ENCODE peak calls at places on chromosomes 11 and 22, in five cellular contexts. D, Z, P, L and C are unnamed samples.

GRCh38 chr11:57324154-57324885 is 432 bp downstream of the TNKS1BP1 start:
- DNase-seq in D (no peak), Z (peak), P (no peak), L (peak), C (no peak)

GRCh38 chr11:78931891-78932290 is 357.2 kb upstream of the NARS2 start:
- DNase-seq in D (no peak), Z (no peak), P (no peak), L (no peak), C (no peak)

GRCh38 chr22:49951001-49951677 is 9.4 kb upstream of the PIM3 start:
- DNase-seq in D (no peak), Z (no peak), P (no peak), L (no peak), C (no peak)

GRCh38 chr11:83608571-83608970 is 322.4 kb upstream of the CCDC90B start:
- DNase-seq in D (no peak), Z (no peak), P (no peak), L (no peak), C (no peak)

GRCh38 chr22:26994801-26995200 is 337.4 kb downstream of the MIAT start:
- DNase-seq in D (no peak), Z (no peak), P (no peak), L (no peak), C (no peak)

GRCh38 chr22:17167486-17167885 is 8.4 kb upstream of the HDHD5 start:
- DNase-seq in D (no peak), Z (no peak), P (no peak), L (no peak), C (no peak)

GRCh38 chr22:36344106-36344827 is 43.5 kb downstream of the MYH9 start:
- DNase-seq in D (no peak), Z (no peak), P (no peak), L (no peak), C (no peak)

GRCh38 chr11:8206251-8207079 is 37.6 kb upstream of the RIC3 start:
- DNase-seq in D (no peak), Z (peak), P (no peak), L (peak), C (no peak)

GRCh38 chr11:2762451-2762850 is 62.7 kb upstream of the KCNQ1OT1 start:
- DNase-seq in D (no peak), Z (peak), P (no peak), L (no peak), C (no peak)

GRCh38 chr11:15558513-15559181 is 443.9 kb downstream of the INSC start:
- DNase-seq in D (no peak), Z (no peak), P (no peak), L (no peak), C (no peak)

GRCh38 chr11:113618360-113618759 is 87.7 kb downstream of the TMPRSS5 start:
- DNase-seq in D (no peak), Z (no peak), P (no peak), L (no peak), C (no peak)

GRCh38 chr11:121466063-121466794 is 13.5 kb upstream of the SORL1-AS1 start:
- DNase-seq in D (peak), Z (peak), P (no peak), L (peak), C (peak)

GRCh38 chr22:36737776-36738175 is 34.2 kb upstream of the CACNG2 start:
- DNase-seq in D (no peak), Z (no peak), P (no peak), L (no peak), C (no peak)

GRCh38 chr11:27234043-27234668 is 128.9 kb downstream of the CCDC34 start:
- DNase-seq in D (peak), Z (no peak), P (peak), L (peak), C (no peak)

GRCh38 chr11:120805960-120806555 is 217.8 kb upstream of the TBCEL start:
- DNase-seq in D (no peak), Z (no peak), P (no peak), L (no peak), C (no peak)

GRCh38 chr11:28674432-28675076 is 566.4 kb downstream of the METTL15 start:
- DNase-seq in D (no peak), Z (peak), P (no peak), L (peak), C (peak)

GRCh38 chr11:86176165-86176884 is 68.2 kb upstream of the EED start:
- DNase-seq in D (peak), Z (no peak), P (no peak), L (peak), C (no peak)

GRCh38 chr22:44659140-44659539 is 42.9 kb upstream of the PRR5 start:
- DNase-seq in D (no peak), Z (no peak), P (no peak), L (no peak), C (no peak)

GRCh38 chr11:1547467-1548098 is 24.5 kb downstream of the DUSP8 start:
- DNase-seq in D (no peak), Z (peak), P (no peak), L (no peak), C (no peak)

GRCh38 chr22:17213976-17214375 is 5.3 kb downstream of the ADA2 start:
- DNase-seq in D (peak), Z (peak), P (no peak), L (peak), C (peak)

GRCh38 chr11:47161134-47161854 is 15.4 kb downstream of the ARFGAP2 start:
- DNase-seq in D (peak), Z (peak), P (no peak), L (peak), C (no peak)

GRCh38 chr11:68077617-68078592 is 39.1 kb downstream of the TCIRG1 start:
- DNase-seq in D (no peak), Z (no peak), P (peak), L (no peak), C (no peak)

GRCh38 chr11:69049490-69049867 is 747 bp downstream of the TPCN2 start:
- DNase-seq in D (no peak), Z (no peak), P (no peak), L (peak), C (no peak)

GRCh38 chr11:95230054-95231034 is 658 bp downstream of the SESN3 start:
- DNase-seq in D (no peak), Z (peak), P (no peak), L (no peak), C (no peak)

GRCh38 chr11:75082601-75083216 is 14.0 kb downstream of the OR2AT4 start:
- DNase-seq in D (no peak), Z (no peak), P (no peak), L (peak), C (no peak)

GRCh38 chr11:659532-660085 is 22.5 kb downstream of the DRD4 start:
- DNase-seq in D (no peak), Z (no peak), P (no peak), L (no peak), C (no peak)

GRCh38 chr22:18968011-18968749 is 32.1 kb upstream of the PRODH start:
- DNase-seq in D (no peak), Z (peak), P (no peak), L (peak), C (no peak)

GRCh38 chr22:26214466-26214865 is 45.2 kb downstream of the SEZ6L start:
- DNase-seq in D (no peak), Z (no peak), P (no peak), L (no peak), C (no peak)

GRCh38 chr11:112977620-112978212 is 16.5 kb downstream of the NCAM1 start:
- DNase-seq in D (no peak), Z (no peak), P (no peak), L (peak), C (no peak)

GRCh38 chr11:95152878-95153856 is 63.5 kb downstream of the ENDOD1 start:
- DNase-seq in D (no peak), Z (no peak), P (peak), L (peak), C (no peak)

GRCh38 chr11:18633256-18634139 is 644 bp downstream of the SPTY2D1 start:
- DNase-seq in D (no peak), Z (no peak), P (peak), L (peak), C (no peak)

GRCh38 chr11:67032830-67033555 is 10.1 kb downstream of the SYT12 start:
- DNase-seq in D (no peak), Z (no peak), P (no peak), L (no peak), C (no peak)

GRCh38 chr22:38924197-38924952 is 33.0 kb upstream of the APOBEC3A start:
- DNase-seq in D (peak), Z (no peak), P (no peak), L (peak), C (peak)

GRCh38 chr22:40325315-40325714 is 21.0 kb upstream of the ADSL start:
- DNase-seq in D (no peak), Z (no peak), P (no peak), L (no peak), C (no peak)

GRCh38 chr11:3825473-3826154 is 15.1 kb downstream of the RHOG start:
- DNase-seq in D (no peak), Z (no peak), P (no peak), L (peak), C (no peak)

GRCh38 chr11:64545605-64546004 is 45.4 kb upstream of the SLC22A12 start:
- DNase-seq in D (no peak), Z (no peak), P (no peak), L (no peak), C (peak)

GRCh38 chr11:109071712-109072524 is 350.1 kb upstream of the C11orf87 start:
- DNase-seq in D (no peak), Z (no peak), P (no peak), L (no peak), C (no peak)

GRCh38 chr11:95593101-95593500 is 196.5 kb downstream of the FAM76B start:
- DNase-seq in D (no peak), Z (no peak), P (no peak), L (no peak), C (no peak)

GRCh38 chr11:133929401-133930052 is 27.2 kb downstream of the IGSF9B start:
- DNase-seq in D (no peak), Z (no peak), P (no peak), L (no peak), C (no peak)

GRCh38 chr11:133928628-133929059 is 28.1 kb downstream of the IGSF9B start:
- DNase-seq in D (no peak), Z (no peak), P (no peak), L (no peak), C (no peak)

GRCh38 chr11:133930053-133930766 is 26.6 kb downstream of the IGSF9B start:
- DNase-seq in D (no peak), Z (no peak), P (no peak), L (no peak), C (no peak)

GRCh38 chr11:133931449-133932060 is 25.2 kb downstream of the IGSF9B start:
- DNase-seq in D (no peak), Z (no peak), P (no peak), L (no peak), C (no peak)

GRCh38 chr11:133930767-133931448 is 25.9 kb downstream of the IGSF9B start:
- DNase-seq in D (peak), Z (peak), P (no peak), L (peak), C (no peak)
- TF ChIP-seq SIN3A in D (no peak), Z (no peak), P (no peak), L (no peak), C (no peak)

GRCh38 chr11:76701701-76702100 is 31.2 kb upstream of the LRRC32 start:
- DNase-seq in D (no peak), Z (no peak), P (no peak), L (peak), C (no peak)
- TF ChIP-seq ATF3 in D (no peak), Z (no peak), P (no peak), L (no peak), C (no peak)

GRCh38 chr22:46626911-46627805 is 7.0 kb downstream of the GRAMD4 start:
- DNase-seq in D (no peak), Z (peak), P (no peak), L (peak), C (no peak)
- TF ChIP-seq JUND in D (no peak), Z (no peak), P (no peak), L (no peak), C (no peak)

GRCh38 chr11:118715245-118715807 is 35.9 kb upstream of the TREH start:
- DNase-seq in D (no peak), Z (peak), P (no peak), L (peak), C (no peak)

GRCh38 chr11:118714816-118715215 is 35.4 kb upstream of the TREH start:
- DNase-seq in D (no peak), Z (no peak), P (no peak), L (peak), C (no peak)

DNA sequence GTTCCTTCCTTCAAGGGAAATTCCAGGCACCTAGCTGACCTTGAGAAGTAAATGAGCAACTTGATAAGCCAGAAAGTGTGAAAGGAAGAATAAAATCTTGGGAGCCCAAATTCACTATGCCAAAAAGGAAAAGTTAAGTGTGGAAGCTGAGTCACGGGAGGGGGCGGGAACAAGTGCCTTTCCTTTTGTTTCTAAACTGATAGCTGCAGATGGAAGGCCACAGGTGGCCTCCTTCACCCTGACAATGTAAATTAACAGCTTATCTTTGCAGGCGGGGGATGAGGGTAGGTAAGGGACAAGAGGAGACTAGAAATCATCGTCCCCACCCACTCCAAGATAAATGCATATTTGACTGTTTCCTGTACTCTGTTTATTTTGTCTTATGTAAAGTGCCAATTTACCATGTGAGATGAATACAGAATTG is 36.4 kb upstream of the TREH start:
- DNase-seq in D (no peak), Z (peak), P (no peak), L (peak), C (no peak)
- TF ChIP-seq SIN3A in D (no peak), Z (no peak), P (no peak), L (no peak), C (no peak)

DNA sequence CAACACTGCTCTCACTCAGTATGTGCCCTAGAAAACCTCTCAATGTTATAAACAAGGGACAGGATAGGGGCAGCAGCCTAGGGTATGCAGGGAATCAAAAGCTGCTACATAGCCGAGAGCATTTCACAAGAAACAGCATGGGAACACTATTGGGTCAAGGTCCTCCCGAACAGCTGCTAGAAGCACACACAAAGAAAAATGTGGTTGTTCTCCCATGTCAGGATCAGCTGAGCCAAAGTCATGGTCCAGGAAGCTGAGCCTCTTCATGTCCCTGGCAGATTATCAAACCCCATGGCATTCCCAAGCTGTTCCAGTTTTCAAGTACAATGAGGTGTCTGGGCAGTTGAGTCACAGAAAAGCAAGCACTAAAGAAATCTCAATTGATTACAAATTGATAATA is 21.0 kb upstream of the GDPD4 start:
- DNase-seq in D (no peak), Z (no peak), P (no peak), L (no peak), C (no peak)
- TF ChIP-seq ATF3 in D (no peak), Z (no peak), P (no peak), L (no peak), C (no peak)

GRCh38 chr11:10847960-10848860 is 9.6 kb downstream of the ZBED5 start:
- DNase-seq in D (no peak), Z (no peak), P (no peak), L (no peak), C (no peak)

GRCh38 chr11:10844364-10844763 is 13.5 kb downstream of the ZBED5 start:
- DNase-seq in D (no peak), Z (no peak), P (no peak), L (no peak), C (no peak)

GRCh38 chr11:10844816-10845215 is 13.0 kb downstream of the ZBED5 start:
- DNase-seq in D (no peak), Z (no peak), P (no peak), L (no peak), C (no peak)

GRCh38 chr11:10845589-10845988 is 12.3 kb downstream of the ZBED5 start:
- DNase-seq in D (no peak), Z (no peak), P (no peak), L (no peak), C (no peak)

DNA sequence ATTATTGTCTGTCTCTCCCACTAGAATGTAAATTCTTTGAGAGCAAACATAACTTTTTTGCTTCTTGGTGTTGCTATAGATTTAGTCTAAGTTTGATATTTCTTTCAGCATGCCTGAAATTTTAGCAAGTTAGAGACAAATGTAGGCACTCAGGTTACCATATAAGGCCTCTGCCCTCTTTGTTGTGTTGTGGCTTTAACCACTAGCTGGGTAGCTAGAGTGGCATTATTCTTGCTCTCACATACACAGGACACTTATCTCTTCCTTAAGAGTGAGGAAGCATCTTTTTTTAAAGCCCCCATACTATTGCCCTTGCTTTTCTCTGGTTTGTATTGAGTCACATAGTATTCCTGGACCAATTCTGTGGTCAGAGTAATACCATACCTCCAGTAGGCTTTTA is 11.2 kb downstream of the ZBED5 start:
- DNase-seq in D (no peak), Z (no peak), P (no peak), L (no peak), C (no peak)
- TF ChIP-seq JUND in D (no peak), Z (no peak), P (no peak), L (no peak), C (no peak)

GRCh38 chr11:116446048-116446399 is 326.8 kb downstream of the BUD13 start:
- DNase-seq in D (no peak), Z (no peak), P (no peak), L (no peak), C (no peak)
- TF ChIP-seq SIN3A in D (no peak), Z (no peak), P (no peak), L (no peak), C (no peak)

GRCh38 chr11:6568191-6568918 is 35.1 kb downstream of the RRP8 start:
- DNase-seq in D (no peak), Z (peak), P (no peak), L (peak), C (no peak)
- TF ChIP-seq ATF3 in D (no peak), Z (no peak), P (no peak), L (no peak), C (no peak)